ENCODE peak calls at places on chromosome 18, in seven cellular contexts. P is IMR-90, F is mesendoderm, O is H1, A is H9, R is neuronal stem cell, V is trophoblast cell. W is an unnamed sample.

GRCh38 chr18:41714872-41715271 is 240.2 kb upstream of the PIK3C3 start:
- DNase-seq in R (no peak), P (no peak), A (no peak), V (no peak), F (peak), O (no peak), W (peak)

GRCh38 chr18:70490008-70490933 is 201.4 kb downstream of the SOCS6 start:
- DNase-seq in F (peak), V (peak), A (no peak), O (no peak), R (peak), P (peak), W (peak)

GRCh38 chr18:12307251-12307736 is 747 bp upstream of the TUBB6 start:
- DNase-seq in A (no peak), P (peak), F (peak), R (peak), V (peak), O (no peak), W (peak)

GRCh38 chr18:23920054-23920453 is 94.5 kb upstream of the TTC39C start:
- DNase-seq in F (no peak), V (no peak), O (no peak), A (no peak), P (peak), R (no peak), W (no peak)

GRCh38 chr18:13457327-13457726 is 238.8 kb downstream of the LDLRAD4 start:
- DNase-seq in O (no peak), R (no peak), F (no peak), A (peak), V (no peak), P (no peak), W (no peak)

GRCh38 chr18:12904012-12904516 is 20.0 kb upstream of the PTPN2 start:
- DNase-seq in P (no peak), O (no peak), F (peak), A (no peak), R (no peak), V (peak), W (peak)

GRCh38 chr18:23538040-23538439 is 34.7 kb downstream of the RMC1 start:
- DNase-seq in A (no peak), R (no peak), P (no peak), O (no peak), F (no peak), V (peak), W (no peak)

GRCh38 chr18:44507729-44508325 is 172.9 kb upstream of the SETBP1 start:
- DNase-seq in O (no peak), A (no peak), R (no peak), F (no peak), V (peak), P (no peak), W (no peak)

GRCh38 chr18:58753976-58754375 is 82.7 kb downstream of the MALT1 start:
- DNase-seq in A (no peak), R (no peak), V (no peak), F (no peak), O (no peak), P (peak), W (no peak)

DNA sequence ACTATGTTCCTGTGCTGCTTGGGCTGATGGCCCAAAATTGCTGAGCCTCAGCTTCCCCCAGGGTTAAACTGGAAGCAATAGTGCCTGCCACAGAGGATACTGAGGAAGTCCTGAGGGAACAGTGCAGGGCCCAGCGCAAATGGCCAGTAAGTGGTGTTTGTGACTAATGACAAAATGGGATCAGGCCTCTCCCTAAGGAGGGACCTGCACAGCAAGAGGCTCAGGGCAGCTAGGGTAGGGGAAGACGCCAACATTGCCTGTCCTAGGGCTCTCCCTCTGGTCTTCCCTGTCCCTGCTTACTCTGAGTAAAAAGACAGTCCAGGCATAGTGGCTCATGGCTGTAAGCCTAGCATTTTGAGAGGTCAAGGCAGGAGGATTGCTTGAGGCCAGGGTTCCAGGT is 37.8 kb downstream of the INO80C start:
- DNase-seq in V (peak), P (no peak), R (no peak), A (no peak), F (no peak), O (no peak), W (no peak)
- H3K4ac ChIP-seq in V (peak), P (peak), R (no peak), A (no peak), F (no peak), O (no peak), W (peak)

DNA sequence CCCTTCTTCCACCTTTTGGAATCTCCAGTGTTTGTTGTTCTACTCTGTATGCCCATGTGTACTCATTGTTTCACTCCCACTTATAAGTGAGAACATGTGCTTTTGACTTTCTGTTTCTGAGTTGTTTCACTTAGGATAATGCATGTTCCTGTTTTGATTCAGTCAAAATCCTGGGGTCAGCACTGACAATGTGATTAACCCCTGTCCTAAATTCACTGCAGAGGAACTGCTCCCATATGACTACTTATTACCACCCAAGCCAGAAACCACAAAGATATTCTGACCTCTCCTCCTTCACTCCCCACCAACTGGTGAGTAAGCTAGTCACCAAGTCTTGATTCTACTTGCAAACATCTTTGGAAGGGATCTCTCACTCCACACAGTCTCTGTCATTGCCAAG is 251.4 kb upstream of the TCF4 start:
- DNase-seq in O (no peak), R (no peak), P (peak), A (no peak), V (no peak), F (no peak), W (no peak)
- H3K4ac ChIP-seq in O (no peak), R (no peak), P (no peak), A (no peak), V (no peak), F (no peak), W (no peak)

GRCh38 chr18:59960272-59960671 is 60.5 kb downstream of the PMAIP1 start:
- DNase-seq in V (no peak), R (no peak), O (no peak), F (no peak), P (no peak), A (no peak), W (no peak)

GRCh38 chr18:59963229-59963628 is 63.4 kb downstream of the PMAIP1 start:
- DNase-seq in A (no peak), O (no peak), V (no peak), F (no peak), P (no peak), R (no peak), W (no peak)

GRCh38 chr18:59959606-59960005 is 59.8 kb downstream of the PMAIP1 start:
- DNase-seq in O (no peak), P (no peak), V (no peak), F (no peak), A (no peak), R (no peak), W (no peak)

GRCh38 chr18:59959079-59959478 is 59.3 kb downstream of the PMAIP1 start:
- DNase-seq in A (no peak), V (no peak), O (no peak), R (no peak), F (no peak), P (peak), W (no peak)

GRCh38 chr18:59961086-59961485 is 61.3 kb downstream of the PMAIP1 start:
- DNase-seq in A (no peak), V (peak), F (peak), O (no peak), R (no peak), P (no peak), W (no peak)
- H3K4ac ChIP-seq in A (no peak), V (no peak), F (no peak), O (no peak), R (no peak), P (no peak), W (no peak)

GRCh38 chr18:10033038-10033437 is 119.2 kb downstream of the VAPA start:
- DNase-seq in P (no peak), R (no peak), A (no peak), F (no peak), V (no peak), O (no peak), W (no peak)

GRCh38 chr18:10038268-10038667 is 124.5 kb downstream of the VAPA start:
- DNase-seq in A (no peak), P (no peak), F (no peak), V (no peak), O (no peak), R (no peak), W (no peak)

GRCh38 chr18:10036479-10036878 is 122.7 kb downstream of the VAPA start:
- DNase-seq in R (no peak), O (no peak), V (peak), A (no peak), P (no peak), F (no peak), W (peak)

GRCh38 chr18:10037181-10037580 is 123.4 kb downstream of the VAPA start:
- DNase-seq in F (no peak), A (no peak), P (no peak), V (no peak), O (no peak), R (no peak), W (no peak)

GRCh38 chr18:10035306-10035991 is 121.6 kb downstream of the VAPA start:
- DNase-seq in V (peak), F (no peak), A (no peak), O (no peak), R (no peak), P (no peak), W (no peak)
- H3K4ac ChIP-seq in V (no peak), F (no peak), A (no peak), O (no peak), R (no peak), P (no peak), W (peak)

W was measured in mesenchymal stem cell.